ENCODE peak calls at places on chromosome 21, in six cellular contexts. One of them, this sample, is unnamed.

GRCh38 chr21:44286716-44287632 is 1.3 kb downstream of the AIRE start:
- DNase-seq in thoracic aorta: no peak
- DNase-seq in tibial nerve: no peak
- DNase-seq in A673: no peak
- DNase-seq in lower lobe of right lung: no peak
- DNase-seq in psoas muscle: no peak
- DNase-seq in this sample: no peak

GRCh38 chr21:41764558-41765392 is 2.1 kb downstream of the RIPK4 start:
- DNase-seq in thoracic aorta: no peak
- DNase-seq in tibial nerve: no peak
- DNase-seq in A673: no peak
- DNase-seq in lower lobe of right lung: no peak
- DNase-seq in psoas muscle: no peak
- DNase-seq in this sample: no peak

GRCh38 chr21:14116080-14116481 is 94.7 kb downstream of the LIPI start:
- DNase-seq in thoracic aorta: no peak
- DNase-seq in tibial nerve: no peak
- DNase-seq in A673: no peak
- DNase-seq in lower lobe of right lung: no peak
- DNase-seq in psoas muscle: no peak
- DNase-seq in this sample: no peak

GRCh38 chr21:24112020-24112419 is 1495.3 kb downstream of the MRPL39 start:
- DNase-seq in thoracic aorta: no peak
- DNase-seq in tibial nerve: no peak
- DNase-seq in A673: no peak
- DNase-seq in lower lobe of right lung: no peak
- DNase-seq in psoas muscle: no peak
- DNase-seq in this sample: no peak

GRCh38 chr21:34198232-34199120 is 125.1 kb downstream of the MRPS6 start:
- DNase-seq in thoracic aorta: no peak
- DNase-seq in tibial nerve: no peak
- DNase-seq in A673: no peak
- DNase-seq in lower lobe of right lung: no peak
- DNase-seq in psoas muscle: no peak
- DNase-seq in this sample: no peak

GRCh38 chr21:45854702-45855247 is 126.8 kb upstream of the COL6A1 start:
- DNase-seq in thoracic aorta: no peak
- DNase-seq in tibial nerve: no peak
- DNase-seq in A673: no peak
- DNase-seq in lower lobe of right lung: no peak
- DNase-seq in psoas muscle: no peak
- DNase-seq in this sample: no peak

GRCh38 chr21:44943005-44943685 is 3.3 kb downstream of the SLX9 start:
- DNase-seq in thoracic aorta: no peak
- DNase-seq in tibial nerve: no peak
- DNase-seq in A673: no peak
- DNase-seq in lower lobe of right lung: no peak
- DNase-seq in psoas muscle: no peak
- DNase-seq in this sample: peak; percentile 42

GRCh38 chr21:17900990-17901385 is 81.8 kb upstream of the C21orf91 start:
- DNase-seq in thoracic aorta: no peak
- DNase-seq in tibial nerve: no peak
- DNase-seq in A673: no peak
- DNase-seq in lower lobe of right lung: no peak
- DNase-seq in psoas muscle: no peak
- DNase-seq in this sample: no peak

GRCh38 chr21:28608646-28609045 is 384.0 kb downstream of the LTN1 start:
- DNase-seq in thoracic aorta: no peak
- DNase-seq in tibial nerve: no peak
- DNase-seq in A673: no peak
- DNase-seq in lower lobe of right lung: no peak
- DNase-seq in psoas muscle: no peak
- DNase-seq in this sample: no peak

GRCh38 chr21:42156690-42157605 is 62.0 kb upstream of the ABCG1 start:
- DNase-seq in thoracic aorta: no peak
- DNase-seq in tibial nerve: no peak
- DNase-seq in A673: no peak
- DNase-seq in lower lobe of right lung: no peak
- DNase-seq in psoas muscle: no peak
- DNase-seq in this sample: peak; percentile 69

GRCh38 chr21:38839370-38839681 is 33.6 kb downstream of the ETS2 start:
- DNase-seq in thoracic aorta: no peak
- DNase-seq in tibial nerve: no peak
- DNase-seq in A673: no peak
- DNase-seq in lower lobe of right lung: no peak
- DNase-seq in psoas muscle: no peak
- DNase-seq in this sample: no peak
- H3K4me3 ChIP-seq in thoracic aorta: no peak overlapping the region
- H3K4me3 ChIP-seq in tibial nerve: no peak overlapping the region
- H3K4me3 ChIP-seq in A673: no peak overlapping the region
- H3K4me3 ChIP-seq in lower lobe of right lung: no peak overlapping the region
- H3K4me3 ChIP-seq in psoas muscle: no peak overlapping the region
- H3K4me3 ChIP-seq in this sample: no peak overlapping the region

GRCh38 chr21:36609654-36610053 is 89.3 kb upstream of the SIM2 start:
- DNase-seq in thoracic aorta: no peak
- DNase-seq in tibial nerve: no peak
- DNase-seq in A673: no peak
- DNase-seq in lower lobe of right lung: no peak
- DNase-seq in psoas muscle: no peak
- DNase-seq in this sample: no peak
- H3K27me3 ChIP-seq in thoracic aorta: no peaks in the 10 kb centered on the region
- H3K27me3 ChIP-seq in tibial nerve: no peaks in the 10 kb centered on the region
- H3K27me3 ChIP-seq in A673: no peaks in the 10 kb centered on the region
- H3K27me3 ChIP-seq in lower lobe of right lung: peaks cover 11% of the 10 kb centered on the region
- H3K27me3 ChIP-seq in psoas muscle: peaks cover 24% of the 10 kb centered on the region
- H3K27me3 ChIP-seq in this sample: peaks cover 30% of the 10 kb centered on the region

GRCh38 chr21:36384885-36385232 is 333 bp upstream of the CHAF1B start:
- DNase-seq in thoracic aorta: no peak
- DNase-seq in tibial nerve: no peak
- DNase-seq in A673: no peak
- DNase-seq in lower lobe of right lung: no peak
- DNase-seq in psoas muscle: no peak
- DNase-seq in this sample: no peak
- H3K4me3 ChIP-seq in thoracic aorta: peak overlapping the region; percentile 92
- H3K4me3 ChIP-seq in tibial nerve: peak overlapping the region; percentile 74
- H3K4me3 ChIP-seq in A673: peak overlapping the region; percentile 70
- H3K4me3 ChIP-seq in lower lobe of right lung: peak overlapping the region; percentile 65
- H3K4me3 ChIP-seq in psoas muscle: peak overlapping the region; percentile 79
- H3K4me3 ChIP-seq in this sample: peak overlapping the region; percentile 66

GRCh38 chr21:38696617-38697016 is 109.1 kb upstream of the ETS2 start:
- DNase-seq in thoracic aorta: no peak
- DNase-seq in tibial nerve: no peak
- DNase-seq in A673: no peak
- DNase-seq in lower lobe of right lung: no peak
- DNase-seq in psoas muscle: no peak
- DNase-seq in this sample: no peak

GRCh38 chr21:38702196-38702595 is 103.5 kb upstream of the ETS2 start:
- DNase-seq in thoracic aorta: no peak
- DNase-seq in tibial nerve: no peak
- DNase-seq in A673: no peak
- DNase-seq in lower lobe of right lung: no peak
- DNase-seq in psoas muscle: no peak
- DNase-seq in this sample: no peak

GRCh38 chr21:38699048-38699447 is 106.7 kb upstream of the ETS2 start:
- DNase-seq in thoracic aorta: no peak
- DNase-seq in tibial nerve: no peak
- DNase-seq in A673: peak; percentile 3
- DNase-seq in lower lobe of right lung: no peak
- DNase-seq in psoas muscle: no peak
- DNase-seq in this sample: no peak
- H3K27me3 ChIP-seq in thoracic aorta: no peaks in the 10 kb centered on the region
- H3K27me3 ChIP-seq in tibial nerve: peaks cover under 1% of the 10 kb centered on the region
- H3K27me3 ChIP-seq in A673: peaks cover 15% of the 10 kb centered on the region
- H3K27me3 ChIP-seq in lower lobe of right lung: no peaks in the 10 kb centered on the region
- H3K27me3 ChIP-seq in psoas muscle: peaks cover 30% of the 10 kb centered on the region
- H3K27me3 ChIP-seq in this sample: no peaks in the 10 kb centered on the region

GRCh38 chr21:36699546-36700294 is 805 bp downstream of the SIM2 start:
- DNase-seq in thoracic aorta: no peak
- DNase-seq in tibial nerve: no peak
- DNase-seq in A673: no peak
- DNase-seq in lower lobe of right lung: no peak
- DNase-seq in psoas muscle: no peak
- DNase-seq in this sample: no peak

GRCh38 chr21:36698160-36699025 is 522 bp upstream of the SIM2 start:
- DNase-seq in thoracic aorta: no peak
- DNase-seq in tibial nerve: no peak
- DNase-seq in A673: no peak
- DNase-seq in lower lobe of right lung: no peak
- DNase-seq in psoas muscle: no peak
- DNase-seq in this sample: no peak

GRCh38 chr21:36700295-36700960 is 1.5 kb downstream of the SIM2 start:
- DNase-seq in thoracic aorta: no peak
- DNase-seq in tibial nerve: no peak
- DNase-seq in A673: no peak
- DNase-seq in lower lobe of right lung: no peak
- DNase-seq in psoas muscle: no peak
- DNase-seq in this sample: no peak

GRCh38 chr21:36697473-36698159 is 1.3 kb upstream of the SIM2 start:
- DNase-seq in thoracic aorta: no peak
- DNase-seq in tibial nerve: no peak
- DNase-seq in A673: no peak
- DNase-seq in lower lobe of right lung: no peak
- DNase-seq in psoas muscle: no peak
- DNase-seq in this sample: no peak

GRCh38 chr21:36699026-36699545 is at the start of gene SIM2:
- DNase-seq in thoracic aorta: no peak
- DNase-seq in tibial nerve: no peak
- DNase-seq in A673: peak; percentile 64
- DNase-seq in lower lobe of right lung: no peak
- DNase-seq in psoas muscle: no peak
- DNase-seq in this sample: no peak
- H3K4me3 ChIP-seq in thoracic aorta: peak within 1 kb of the TSS; percentile 69
- H3K4me3 ChIP-seq in tibial nerve: peak within 1 kb of the TSS; percentile 51
- H3K4me3 ChIP-seq in A673: peak within 1 kb of the TSS; percentile 97
- H3K4me3 ChIP-seq in lower lobe of right lung: peak within 1 kb of the TSS; percentile 44
- H3K4me3 ChIP-seq in psoas muscle: peak within 1 kb of the TSS; percentile 72
- H3K4me3 ChIP-seq in this sample: peak within 1 kb of the TSS; percentile 72

DNA sequence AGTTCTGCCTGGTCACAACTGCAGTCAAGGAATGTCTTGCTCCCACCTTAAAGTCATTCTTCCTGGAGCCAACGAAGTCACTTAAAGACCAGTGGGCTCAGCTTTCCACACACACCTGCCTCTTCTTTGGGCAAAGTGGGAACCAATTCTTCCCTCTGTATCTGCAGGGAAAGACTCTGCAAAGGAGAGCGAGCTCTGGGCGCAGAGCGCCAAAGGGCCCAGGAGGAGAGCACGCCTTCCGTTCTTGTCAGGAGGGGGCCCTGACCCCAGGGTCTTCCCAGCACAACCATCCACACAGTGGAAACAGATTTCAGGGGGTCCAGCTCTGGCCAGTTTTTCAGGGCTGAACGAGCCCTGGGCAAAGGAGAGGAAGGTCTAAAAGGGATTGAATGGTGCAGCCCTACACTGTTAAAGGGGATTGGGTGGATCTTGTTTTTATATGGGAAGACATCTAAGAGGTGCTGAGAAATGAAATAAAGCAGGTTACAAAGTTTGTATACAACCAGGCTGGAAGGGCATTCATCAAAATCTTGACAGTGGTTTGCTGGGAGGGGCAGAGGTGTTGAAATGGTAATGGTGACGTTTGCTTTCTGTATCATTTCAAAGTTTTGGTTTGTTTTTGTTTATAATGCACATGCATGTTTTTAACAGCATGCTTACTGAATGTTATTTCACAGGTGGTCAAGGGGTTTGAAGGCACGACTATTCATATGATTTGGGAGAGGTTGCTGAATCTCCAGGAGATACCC is 6.9 kb upstream of the OLIG2 start:
- DNase-seq in thoracic aorta: no peak
- DNase-seq in tibial nerve: no peak
- DNase-seq in A673: no peak
- DNase-seq in lower lobe of right lung: no peak
- DNase-seq in psoas muscle: no peak
- DNase-seq in this sample: no peak
- H3K27me3 ChIP-seq in thoracic aorta: no peaks in the 10 kb centered on the region
- H3K27me3 ChIP-seq in tibial nerve: peaks cover 98% of the 10 kb centered on the region
- H3K27me3 ChIP-seq in A673: peaks cover 99% of the 10 kb centered on the region
- H3K27me3 ChIP-seq in lower lobe of right lung: peaks cover 99% of the 10 kb centered on the region
- H3K27me3 ChIP-seq in psoas muscle: peaks cover 85% of the 10 kb centered on the region
- H3K27me3 ChIP-seq in this sample: peaks cover 93% of the 10 kb centered on the region

This sample was measured in breast epithelium.